ENCODE peak calls at places on chromosomes 2 and 18, in eight cellular contexts. G is mesenchymal stem cell; I is fibroblast of the aortic adventitia; P is NAMALWA; B is LHCN-M2; F is GM12892; J is stimulated activated CD4-positive, alpha-beta T cell treated with anti-CD3 and anti-CD28 coated beads, Interleukin-4, amount 100 ng/mL, for 1 hour; C is CD8-positive, alpha-beta T cell. S is an unnamed sample.

GRCh38 chr2:189217546-189217945 is 38.0 kb upstream of the COL5A2 start:
- DNase-seq in B (peak; percentile 71), J (no peak), P (no peak), C (no peak), I (peak; percentile 92), F (no peak), G (peak; percentile 90), S (peak; percentile 19)

GRCh38 chr2:96977631-96978195 is 8.7 kb downstream of the FAM178B start:
- DNase-seq in B (peak; percentile 9), I (peak; percentile 22), J (no peak), C (no peak), G (peak; percentile 68), P (no peak), F (no peak), S (peak; percentile 11)

GRCh38 chr2:236378851-236379250 is 114.6 kb upstream of the ASB18 start:
- DNase-seq in P (no peak), F (no peak), C (no peak), B (no peak), J (no peak), G (no peak), I (no peak), S (no peak)

GRCh38 chr2:150080115-150080514 is 407.4 kb downstream of the RND3 start:
- DNase-seq in C (no peak), P (no peak), J (no peak), G (peak; percentile 76), B (no peak), F (no peak), I (peak; percentile 27), S (peak; percentile 30)

GRCh38 chr2:225002039-225002655 is 40.1 kb downstream of the DOCK10 start:
- DNase-seq in B (peak; percentile 79), I (peak; percentile 88), J (peak; percentile 40), P (peak; percentile 87), F (peak; percentile 26), G (peak; percentile 70), C (peak; percentile 73), S (peak; percentile 88)

GRCh38 chr18:34650121-34650545 is 60.0 kb upstream of the DTNA start:
- DNase-seq in P (peak; percentile 36), F (no peak), G (peak; percentile 83), C (no peak), J (no peak), I (peak; percentile 67), B (peak; percentile 73), S (peak; percentile 68)

GRCh38 chr2:106137944-106138903 is 55.9 kb downstream of the UXS1 start:
- DNase-seq in J (no peak), P (no peak), F (no peak), C (no peak), B (no peak), I (no peak), G (no peak), S (no peak)

GRCh38 chr2:164896634-164897033 is 55.0 kb upstream of the COBLL1 start:
- DNase-seq in C (no peak), P (no peak), G (peak; percentile 76), F (no peak), I (peak; percentile 59), B (peak; percentile 70), J (no peak), S (peak; percentile 62)

GRCh38 chr18:59874166-59874565 is 25.6 kb upstream of the PMAIP1 start:
- DNase-seq in J (no peak), G (peak; percentile 93), F (no peak), C (no peak), I (peak; percentile 67), P (no peak), B (peak; percentile 75), S (peak; percentile 84)

GRCh38 chr18:45935591-45936335 is 31.4 kb downstream of the EPG5 start:
- DNase-seq in I (peak; percentile 8), J (no peak), G (no peak), B (peak; percentile 69), P (no peak), F (no peak), C (no peak), S (peak; percentile 54)

GRCh38 chr2:224650815-224651439 is 65.2 kb downstream of the CCDC195 start:
- DNase-seq in F (no peak), I (peak; percentile 75), G (peak; percentile 58), P (peak; percentile 78), J (no peak), C (no peak), B (peak; percentile 51), S (peak; percentile 23)

GRCh38 chr18:41992066-41992465 is 37.0 kb downstream of the PIK3C3 start:
- DNase-seq in B (peak; percentile 54), C (no peak), P (no peak), I (no peak), G (peak; percentile 2), J (no peak), F (no peak), S (no peak)

GRCh38 chr2:221318751-221319150 is 253.4 kb downstream of the EPHA4 start:
- DNase-seq in B (peak; percentile 44), I (no peak), F (no peak), J (no peak), G (no peak), C (no peak), P (no peak), S (no peak)

GRCh38 chr18:7592305-7593071 is 25.4 kb downstream of the PTPRM start:
- DNase-seq in F (no peak), B (no peak), G (no peak), I (no peak), C (no peak), P (peak; percentile 2), J (no peak), S (no peak)

GRCh38 chr2:71478806-71479205 is 25.4 kb downstream of the DYSF start:
- DNase-seq in B (no peak), G (no peak), I (no peak), J (no peak), F (no peak), C (no peak), P (no peak), S (no peak)

GRCh38 chr2:29751390-29751789 is 170.0 kb downstream of the ALK start:
- DNase-seq in G (no peak), C (no peak), J (no peak), P (no peak), F (no peak), I (no peak), B (no peak), S (no peak)

GRCh38 chr2:62596061-62596658 is 90.2 kb upstream of the TMEM17 start:
- DNase-seq in P (no peak), F (no peak), C (no peak), B (no peak), G (no peak), J (no peak), I (peak; percentile 97), S (peak; percentile 92)

GRCh38 chr2:38692636-38693318 is 26.9 kb downstream of the GALM start:
- DNase-seq in J (no peak), C (no peak), G (no peak), P (no peak), B (no peak), F (no peak), I (no peak), S (no peak)

GRCh38 chr2:69948032-69948962 is 13.1 kb downstream of the ASPRV1 start:
- DNase-seq in P (no peak), F (no peak), C (no peak), J (no peak), I (no peak), G (no peak), B (no peak), S (no peak)

GRCh38 chr2:25757906-25758305 is 84.5 kb upstream of the DTNB start:
- DNase-seq in C (no peak), P (no peak), B (no peak), J (no peak), G (no peak), F (no peak), I (no peak), S (no peak)

GRCh38 chr18:57437782-57438668 is 2.9 kb downstream of the ONECUT2 start:
- DNase-seq in J (peak; percentile 59), F (no peak), B (peak; percentile 49), C (no peak), I (peak; percentile 46), P (no peak), G (no peak), S (peak; percentile 71)

GRCh38 chr18:32083781-32084180 is 7.9 kb upstream of the RNF138 start:
- DNase-seq in J (no peak), G (no peak), P (no peak), C (no peak), B (no peak), I (no peak), F (no peak), S (no peak)

GRCh38 chr2:195586062-195586713 is 70.8 kb upstream of the SLC39A10 start:
- DNase-seq in G (no peak), I (no peak), C (no peak), P (no peak), F (no peak), J (no peak), B (no peak), S (no peak)

GRCh38 chr2:103003750-103004250 is 242.0 kb downstream of the TMEM182 start:
- DNase-seq in I (no peak), G (no peak), F (no peak), P (no peak), C (no peak), J (no peak), B (no peak), S (no peak)

GRCh38 chr2:231925303-231926179 is 655 bp downstream of the NPPC start:
- DNase-seq in I (peak; percentile 87), J (peak; percentile 76), G (peak; percentile 81), C (peak; percentile 85), F (peak; percentile 89), B (peak; percentile 73), P (peak; percentile 73), S (peak; percentile 81)

GRCh38 chr2:74573747-74574562 is 19.4 kb downstream of the DOK1 start:
- DNase-seq in C (peak; percentile 60), I (no peak), B (peak; percentile 60), P (peak; percentile 57), J (no peak), G (peak; percentile 52), F (no peak), S (peak; percentile 46)

GRCh38 chr2:128809256-128809636 is 490.6 kb upstream of the HS6ST1 start:
- DNase-seq in B (no peak), I (peak; percentile 0), J (no peak), C (no peak), P (no peak), G (peak; percentile 21), F (no peak), S (no peak)

GRCh38 chr18:76399613-76400391 is 95.2 kb downstream of the ZNF516 start:
- DNase-seq in C (peak; percentile 38), J (no peak), P (no peak), G (no peak), B (no peak), F (no peak), I (no peak), S (no peak)

GRCh38 chr2:219350938-219351280 is 18.4 kb upstream of the RESP18 start:
- DNase-seq in C (no peak), B (no peak), J (no peak), I (no peak), P (peak; percentile 47), F (no peak), G (peak; percentile 65), S (no peak)

GRCh38 chr2:51324028-51324427 is 292.1 kb upstream of the NRXN1 start:
- DNase-seq in I (no peak), G (no peak), J (no peak), P (no peak), F (no peak), B (no peak), C (no peak), S (no peak)

GRCh38 chr2:45814951-45815621 is 163.6 kb downstream of the PRKCE start:
- DNase-seq in P (no peak), B (no peak), J (no peak), I (no peak), F (no peak), G (no peak), C (no peak), S (no peak)

GRCh38 chr2:36819090-36819711 is 122.7 kb downstream of the VIT start:
- DNase-seq in J (no peak), B (no peak), C (no peak), G (no peak), F (no peak), I (no peak), P (no peak), S (no peak)

GRCh38 chr2:172513935-172514586 is 41.8 kb upstream of the PDK1 start:
- DNase-seq in P (no peak), B (no peak), G (no peak), I (no peak), J (no peak), F (no peak), C (no peak), S (no peak)

GRCh38 chr18:12397254-12397653 is 10.5 kb upstream of the PRELID3A start:
- DNase-seq in I (no peak), B (no peak), F (no peak), G (no peak), C (no peak), J (no peak), P (no peak), S (no peak)